ENCODE peak calls at places on chromosomes 11 and 22, in five cellular contexts. E is AG10803, R is nephron progenitor cell, A is bronchial epithelial cell, W is Calu3. C is an unnamed sample.

GRCh38 chr11:12288934-12289666 is 88.3 kb upstream of the PARVA start:
- DNase-seq in E (no peak), R (no peak), A (no peak), W (no peak), C (no peak)

GRCh38 chr11:9982796-9983579 is 311.0 kb downstream of the SBF2 start:
- DNase-seq in E (no peak), R (no peak), A (peak), W (peak), C (peak)

GRCh38 chr11:80958966-80959365 is 1518.1 kb upstream of the TENM4 start:
- DNase-seq in E (peak), R (no peak), A (no peak), W (no peak), C (no peak)

GRCh38 chr11:123083623-123084029 is 21.7 kb upstream of the HSPA8 start:
- DNase-seq in E (peak), R (no peak), A (peak), W (peak), C (peak)

GRCh38 chr11:16512842-16513241 is 156.5 kb upstream of the SOX6 start:
- DNase-seq in E (no peak), R (no peak), A (no peak), W (no peak), C (no peak)

GRCh38 chr22:31128156-31128555 is 5.4 kb downstream of the INPP5J start:
- DNase-seq in E (no peak), R (no peak), A (no peak), W (no peak), C (no peak)

GRCh38 chr11:10293423-10294288 is at the start of gene SBF2:
- DNase-seq in E (peak), R (peak), A (peak), W (peak), C (peak)

GRCh38 chr11:86118201-86118600 is 49.3 kb upstream of the PICALM start:
- DNase-seq in E (no peak), R (no peak), A (no peak), W (no peak), C (no peak)

GRCh38 chr22:49321477-49322055 is 506.1 kb downstream of the BRD1 start:
- DNase-seq in E (no peak), R (no peak), A (no peak), W (no peak), C (no peak)

GRCh38 chr11:82533628-82534353 is 199.9 kb downstream of the FAM181B start:
- DNase-seq in E (no peak), R (no peak), A (peak), W (no peak), C (no peak)

GRCh38 chr22:42294034-42294985 is 23.9 kb upstream of the TCF20 start:
- DNase-seq in E (peak), R (peak), A (peak), W (peak), C (peak)

GRCh38 chr11:75538150-75538942 is 12.6 kb upstream of the GDPD5 start:
- DNase-seq in E (no peak), R (no peak), A (peak), W (no peak), C (no peak)

GRCh38 chr11:92948116-92948515 is 21.3 kb upstream of the MTNR1B start:
- DNase-seq in E (no peak), R (no peak), A (no peak), W (peak), C (no peak)

GRCh38 chr11:24820541-24820940 is 323.7 kb downstream of the LUZP2 start:
- DNase-seq in E (no peak), R (no peak), A (peak), W (no peak), C (peak)

GRCh38 chr11:44622721-44623258 is 57.3 kb downstream of the CD82 start:
- DNase-seq in E (no peak), R (no peak), A (no peak), W (no peak), C (no peak)

GRCh38 chr22:23389271-23390071 is 190.6 kb downstream of the IGLL1 start:
- DNase-seq in E (no peak), R (no peak), A (no peak), W (no peak), C (no peak)

GRCh38 chr11:119101367-119101758 is 290 bp downstream of the DPAGT1 start:
- DNase-seq in E (no peak), R (peak), A (no peak), W (no peak), C (peak)

GRCh38 chr11:61793829-61794204 is 1.1 kb downstream of the FEN1 start:
- DNase-seq in E (no peak), R (no peak), A (no peak), W (no peak), C (no peak)

GRCh38 chr22:31611065-31611760 is 50.8 kb downstream of the PISD start:
- DNase-seq in E (no peak), R (no peak), A (no peak), W (no peak), C (no peak)

GRCh38 chr22:20128902-20129746 is 2.5 kb upstream of the ZDHHC8 start:
- DNase-seq in E (peak), R (no peak), A (peak), W (peak), C (peak)

GRCh38 chr11:18046116-18046777 is at the start of gene TPH1:
- DNase-seq in E (peak), R (peak), A (peak), W (peak), C (peak)

GRCh38 chr11:57460756-57461749 is 725 bp downstream of the RTN4RL2 start:
- DNase-seq in E (no peak), R (peak), A (no peak), W (no peak), C (no peak)

GRCh38 chr11:8258771-8259170 is 4.9 kb downstream of the LMO1 start:
- DNase-seq in E (peak), R (no peak), A (peak), W (no peak), C (peak)

GRCh38 chr11:89667001-89667400 is 43.1 kb upstream of the TRIM77 start:
- DNase-seq in E (no peak), R (no peak), A (peak), W (no peak), C (no peak)

GRCh38 chr11:11584937-11585336 is 36.9 kb downstream of the GALNT18 start:
- DNase-seq in E (no peak), R (no peak), A (peak), W (no peak), C (peak)

GRCh38 chr11:17751558-17751957 is 17.0 kb downstream of the KCNC1 start:
- DNase-seq in E (no peak), R (no peak), A (no peak), W (no peak), C (no peak)

GRCh38 chr11:35558468-35558867 is 33.1 kb upstream of the PAMR1 start:
- DNase-seq in E (peak), R (no peak), A (peak), W (no peak), C (no peak)

GRCh38 chr22:50292643-50293440 is 14.6 kb downstream of the PLXNB2 start:
- DNase-seq in E (no peak), R (no peak), A (no peak), W (peak), C (no peak)

GRCh38 chr11:125464266-125464662 is 31.8 kb downstream of the FEZ1 start:
- DNase-seq in E (peak), R (no peak), A (peak), W (no peak), C (peak)

GRCh38 chr11:103528596-103528995 is 419.4 kb downstream of the DYNC2H1 start:
- DNase-seq in E (peak), R (no peak), A (no peak), W (no peak), C (no peak)

GRCh38 chr11:104609297-104609696 is 289.0 kb downstream of the CASP12 start:
- DNase-seq in E (peak), R (peak), A (peak), W (peak), C (peak)

GRCh38 chr11:128451651-128452470 is 135.5 kb downstream of the ETS1 start:
- DNase-seq in E (peak), R (no peak), A (no peak), W (peak), C (no peak)

GRCh38 chr11:106384429-106384828 is 307.0 kb downstream of the AASDHPPT start:
- DNase-seq in E (peak), R (no peak), A (no peak), W (no peak), C (no peak)

GRCh38 chr11:34653851-34654490 is 33.1 kb downstream of the EHF start:
- DNase-seq in E (peak), R (no peak), A (peak), W (peak), C (peak)

GRCh38 chr11:114265084-114265878 is 30.9 kb upstream of the NNMT start:
- DNase-seq in E (no peak), R (no peak), A (no peak), W (no peak), C (no peak)

GRCh38 chr11:33984682-33985389 is 66.7 kb upstream of the CAPRIN1 start:
- DNase-seq in E (no peak), R (no peak), A (no peak), W (no peak), C (no peak)

GRCh38 chr11:43261775-43262174 is 50.0 kb upstream of the API5 start:
- DNase-seq in E (no peak), R (no peak), A (no peak), W (no peak), C (no peak)

GRCh38 chr22:43879901-43880742 is 11.7 kb downstream of the PNPLA5 start:
- DNase-seq in E (no peak), R (no peak), A (no peak), W (no peak), C (no peak)

GRCh38 chr11:47980907-47981621 is 705 bp downstream of the PTPRJ start:
- DNase-seq in E (peak), R (peak), A (no peak), W (peak), C (no peak)

GRCh38 chr22:28544431-28544868 is 135.2 kb downstream of the TTC28 start:
- DNase-seq in E (no peak), R (no peak), A (peak), W (peak), C (no peak)

DNA sequence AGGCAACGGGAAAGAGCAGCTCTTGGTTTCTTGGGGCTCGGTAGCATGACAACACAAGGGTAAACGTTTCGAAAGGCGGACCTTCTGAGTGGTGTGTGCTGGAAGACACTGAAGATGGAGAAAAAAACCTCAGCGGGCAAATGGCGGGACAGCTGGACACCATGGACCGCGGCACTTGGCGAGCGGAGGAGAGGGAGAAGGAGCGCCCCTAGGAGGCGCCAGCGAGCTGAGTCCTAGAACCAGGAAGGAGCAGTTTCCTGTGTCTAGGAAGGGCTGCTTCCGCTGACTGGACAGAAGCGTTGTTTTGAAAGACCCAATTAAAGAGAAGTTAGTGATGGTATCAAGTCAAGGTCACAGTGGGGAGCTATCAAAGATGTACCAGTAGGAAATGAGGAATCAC is 44.0 kb upstream of the OPCML start:
- DNase-seq in E (no peak), R (peak), A (no peak), W (no peak), C (no peak)
- TF ChIP-seq CTCF in E (no peak), R (peak), A (no peak), W (no peak), C (no peak)

DNA sequence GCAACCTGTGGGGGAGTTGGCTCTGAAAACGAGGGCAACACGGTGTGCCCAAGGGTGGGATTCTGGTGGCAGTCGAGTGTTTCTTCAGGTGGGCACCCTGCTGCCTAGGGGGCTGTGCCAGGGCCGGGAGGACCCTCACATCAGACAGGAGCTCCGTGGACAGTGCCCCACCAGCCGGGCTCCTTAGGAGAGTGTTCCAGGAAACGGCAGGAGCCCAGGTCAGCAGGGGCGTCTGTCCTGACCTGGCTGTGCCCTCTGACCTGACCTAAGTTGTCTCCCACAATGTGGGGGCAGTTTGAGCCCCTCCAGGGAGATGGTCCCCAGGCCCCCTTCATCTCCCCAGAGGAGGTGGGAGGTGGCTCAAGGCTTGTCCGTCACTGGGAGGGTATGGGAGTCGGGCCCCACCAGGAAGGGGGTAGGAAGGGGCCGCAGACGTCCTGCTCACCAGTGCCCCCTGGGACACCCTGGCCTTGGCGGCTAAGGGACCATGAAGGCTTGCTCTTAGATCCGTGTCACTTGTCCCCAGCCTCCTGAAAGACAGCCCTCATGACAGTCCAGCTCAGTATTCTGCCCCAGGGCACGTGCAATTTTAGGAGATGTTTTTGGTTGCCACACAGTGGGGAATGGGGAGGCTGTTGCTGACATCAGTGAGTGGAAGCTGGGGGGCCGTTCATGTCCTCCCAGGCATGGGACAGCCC is 32.2 kb upstream of the GAL start:
- DNase-seq in E (no peak), R (no peak), A (no peak), W (no peak), C (no peak)
- TF ChIP-seq CTCF in E (no peak), R (no peak), A (no peak), W (no peak), C (no peak)

GRCh38 chr11:115993613-115994012 is 489.4 kb upstream of the CADM1 start:
- DNase-seq in E (no peak), R (no peak), A (no peak), W (no peak), C (no peak)

GRCh38 chr11:115985896-115986295 is 481.7 kb upstream of the CADM1 start:
- DNase-seq in E (no peak), R (no peak), A (no peak), W (no peak), C (no peak)

GRCh38 chr11:115984228-115984627 is 480.0 kb upstream of the CADM1 start:
- DNase-seq in E (no peak), R (no peak), A (no peak), W (no peak), C (no peak)

DNA sequence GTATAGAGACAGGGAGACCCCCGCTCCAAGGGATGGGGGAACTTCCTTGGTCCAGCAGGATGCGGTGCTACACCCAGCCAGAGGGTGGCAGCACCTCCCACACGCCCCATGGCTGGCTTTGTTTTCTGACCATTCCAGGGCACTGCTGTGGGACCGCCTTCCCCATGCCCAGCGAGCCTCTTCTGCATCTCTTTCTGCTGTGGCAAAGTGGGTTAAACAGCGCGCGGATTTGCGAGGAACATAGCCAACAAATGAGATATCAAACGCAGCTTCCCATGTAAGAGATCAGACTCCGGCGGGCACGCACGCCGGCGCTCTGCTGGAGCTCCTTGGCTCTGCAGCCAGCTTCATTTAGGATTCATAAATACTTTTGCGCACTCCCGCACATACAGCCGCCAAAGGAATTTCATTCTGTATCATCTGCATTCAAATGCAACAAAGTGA is 485.8 kb upstream of the CADM1 start:
- DNase-seq in E (no peak), R (peak), A (no peak), W (no peak), C (no peak)
- TF ChIP-seq CTCF in E (peak), R (peak), A (peak), W (no peak), C (no peak)

GRCh38 chr11:56089697-56090096 is 3.4 kb upstream of the OR8I2 start:
- DNase-seq in E (no peak), R (no peak), A (no peak), W (no peak), C (no peak)
- TF ChIP-seq CTCF in E (no peak), R (no peak), A (no peak), W (no peak), C (peak)

DNA sequence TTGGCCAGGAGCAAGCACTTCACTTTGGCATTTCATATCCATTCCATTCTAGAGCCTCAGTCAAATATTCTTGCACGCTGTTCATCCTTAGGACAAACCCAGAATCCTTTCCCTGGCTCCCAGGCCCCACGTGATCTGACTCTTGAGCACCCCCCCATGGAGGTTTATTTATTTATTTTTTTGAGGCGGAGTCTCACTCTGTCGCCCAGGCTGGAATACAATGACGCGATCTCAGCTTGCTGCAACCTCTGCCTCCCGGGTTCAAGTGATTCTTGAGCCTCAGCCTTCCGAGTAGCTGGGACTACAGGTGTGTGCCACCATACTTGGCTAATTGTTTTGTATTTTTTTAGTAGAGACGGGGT is 12.7 kb upstream of the TSGA10IP start:
- DNase-seq in E (peak), R (no peak), A (no peak), W (peak), C (peak)
- TF ChIP-seq CTCF in E (no peak), R (no peak), A (no peak), W (no peak), C (no peak)

C was measured in MCF 10A.